ENCODE peak calls at places on chromosomes 7 and 10, in four cellular contexts. One of them, this sample, is unnamed.

GRCh38 chr10:121036431-121036830 is 185.3 kb downstream of the WDR11 start:
- DNase-seq in GM12878: no peak
- DNase-seq in HepG2: no peak
- DNase-seq in K562: no peak
- DNase-seq in this sample: no peak

GRCh38 chr10:10777279-10777678 is 240.4 kb upstream of the CELF2 start:
- DNase-seq in K562: no peak
- DNase-seq in GM12878: no peak
- DNase-seq in HepG2: no peak
- DNase-seq in this sample: no peak

GRCh38 chr7:81482600-81483186 is 287.2 kb downstream of the HGF start:
- DNase-seq in HepG2: peak
- DNase-seq in GM12878: no peak
- DNase-seq in K562: peak
- DNase-seq in this sample: no peak

GRCh38 chr10:77401681-77402080 is 235.9 kb downstream of the KCNMA1 start:
- DNase-seq in GM12878: no peak
- DNase-seq in K562: no peak
- DNase-seq in HepG2: no peak
- DNase-seq in this sample: no peak

GRCh38 chr7:3911685-3912084 is 610.6 kb downstream of the SDK1 start:
- DNase-seq in HepG2: no peak
- DNase-seq in GM12878: no peak
- DNase-seq in K562: no peak
- DNase-seq in this sample: no peak

GRCh38 chr10:117684673-117685211 is 142.2 kb downstream of the EMX2 start:
- DNase-seq in HepG2: no peak
- DNase-seq in K562: peak
- DNase-seq in GM12878: no peak
- DNase-seq in this sample: peak

GRCh38 chr10:8078027-8078426 is 23.5 kb downstream of the GATA3 start:
- DNase-seq in K562: no peak
- DNase-seq in GM12878: no peak
- DNase-seq in HepG2: no peak
- DNase-seq in this sample: no peak

GRCh38 chr7:155269766-155270585 is 27.7 kb upstream of the INSIG1 start:
- DNase-seq in K562: no peak
- DNase-seq in HepG2: peak
- DNase-seq in GM12878: no peak
- DNase-seq in this sample: no peak

GRCh38 chr10:121577568-121577967 is 20.7 kb downstream of the FGFR2 start:
- DNase-seq in HepG2: no peak
- DNase-seq in K562: no peak
- DNase-seq in GM12878: no peak
- DNase-seq in this sample: no peak

GRCh38 chr10:130884456-130884855 is 427.1 kb downstream of the TCERG1L start:
- DNase-seq in GM12878: no peak
- DNase-seq in HepG2: no peak
- DNase-seq in K562: no peak
- DNase-seq in this sample: no peak

GRCh38 chr10:78630944-78631838 is 437.6 kb upstream of the ZMIZ1 start:
- DNase-seq in GM12878: no peak
- DNase-seq in HepG2: no peak
- DNase-seq in K562: no peak
- DNase-seq in this sample: no peak

GRCh38 chr10:94328613-94329012 is 34.1 kb downstream of the NOC3L start:
- DNase-seq in HepG2: no peak
- DNase-seq in K562: no peak
- DNase-seq in GM12878: no peak
- DNase-seq in this sample: no peak

DNA sequence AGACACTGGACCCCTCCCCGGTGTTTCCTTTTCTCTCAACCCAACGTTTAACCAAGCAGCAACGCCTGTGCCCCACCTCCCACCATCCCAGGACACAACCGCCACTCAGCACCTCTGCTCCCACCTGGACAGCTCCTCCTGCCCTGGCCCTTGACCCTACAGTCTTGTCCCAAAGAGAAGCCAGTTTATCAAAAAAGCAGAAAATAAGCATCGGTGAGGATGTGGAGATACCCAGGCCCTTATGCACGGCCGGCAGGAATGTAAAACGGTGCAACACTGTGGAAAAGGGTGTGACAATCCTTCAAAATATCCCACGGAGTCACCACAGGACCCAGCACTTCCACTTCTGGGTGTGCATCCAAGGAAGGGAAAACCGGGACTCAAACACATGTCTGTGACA is 176.2 kb upstream of the RNF32 start:
- DNase-seq in GM12878: no peak
- DNase-seq in HepG2: no peak
- DNase-seq in K562: no peak
- DNase-seq in this sample: no peak
- TF ChIP-seq FOXK2 in GM12878: no peak
- TF ChIP-seq FOXK2 in HepG2: no peak
- TF ChIP-seq FOXK2 in K562: no peak
- TF ChIP-seq FOXK2 in this sample: no peak

GRCh38 chr10:89915970-89916369 is 214.6 kb downstream of the KIF20B start:
- DNase-seq in GM12878: no peak
- DNase-seq in HepG2: no peak
- DNase-seq in K562: no peak
- DNase-seq in this sample: no peak

GRCh38 chr10:89921422-89921821 is 220.0 kb downstream of the KIF20B start:
- DNase-seq in K562: no peak
- DNase-seq in HepG2: no peak
- DNase-seq in GM12878: no peak
- DNase-seq in this sample: no peak

GRCh38 chr10:89915021-89915420 is 213.6 kb downstream of the KIF20B start:
- DNase-seq in K562: no peak
- DNase-seq in HepG2: no peak
- DNase-seq in GM12878: no peak
- DNase-seq in this sample: no peak

DNA sequence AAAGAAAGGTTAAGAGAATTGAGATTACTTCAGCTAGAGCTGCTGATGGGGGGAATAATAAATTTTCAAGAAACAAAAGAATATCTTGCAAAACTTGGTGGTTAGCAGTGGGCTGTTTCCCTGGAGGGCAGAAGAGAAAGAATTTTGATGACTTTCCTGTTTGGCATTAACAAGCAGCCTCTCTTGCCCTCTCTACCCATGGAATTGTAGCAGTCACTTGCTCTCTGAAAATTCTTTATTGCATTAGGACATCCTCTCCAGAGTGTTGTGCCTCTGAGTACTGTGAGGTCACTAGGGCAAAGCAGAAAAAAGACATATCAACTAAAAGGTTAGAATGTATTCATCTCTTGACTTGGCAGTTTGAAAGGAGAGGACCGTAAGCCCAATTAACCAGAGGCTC is 215.1 kb downstream of the KIF20B start:
- DNase-seq in HepG2: no peak
- DNase-seq in GM12878: no peak
- DNase-seq in K562: no peak
- DNase-seq in this sample: no peak
- TF ChIP-seq FOXK2 in HepG2: no peak
- TF ChIP-seq FOXK2 in GM12878: no peak
- TF ChIP-seq FOXK2 in K562: no peak
- TF ChIP-seq FOXK2 in this sample: no peak

DNA sequence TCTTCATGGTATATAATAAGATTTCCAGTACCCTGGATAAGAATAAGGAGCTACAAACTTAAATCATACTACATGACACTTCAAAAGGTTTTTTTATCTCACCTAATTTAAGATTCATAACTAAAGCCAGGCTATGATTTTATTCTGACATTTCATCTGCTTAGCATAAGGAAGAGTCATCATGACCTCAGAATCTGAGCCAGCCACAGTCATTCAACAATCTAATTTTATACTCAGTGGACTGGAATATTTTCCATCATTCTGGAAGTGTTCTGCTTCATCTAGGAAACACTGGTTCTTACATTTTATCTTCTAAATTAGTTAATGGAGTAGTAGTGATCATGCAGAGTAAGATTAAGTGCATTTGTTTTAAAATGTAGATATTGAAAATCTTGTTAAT is 102.1 kb upstream of the KCND2 start:
- DNase-seq in K562: no peak
- DNase-seq in HepG2: no peak
- DNase-seq in GM12878: no peak
- DNase-seq in this sample: no peak
- TF ChIP-seq FOXK2 in K562: no peak
- TF ChIP-seq FOXK2 in HepG2: no peak
- TF ChIP-seq FOXK2 in GM12878: no peak
- TF ChIP-seq FOXK2 in this sample: no peak

GRCh38 chr10:75431180-75432111 is at the start of gene LRMDA:
- DNase-seq in K562: no peak
- DNase-seq in GM12878: no peak
- DNase-seq in HepG2: peak
- DNase-seq in this sample: no peak
- TF ChIP-seq FOXK2 in K562: no peak
- TF ChIP-seq FOXK2 in GM12878: no peak
- TF ChIP-seq FOXK2 in HepG2: no peak
- TF ChIP-seq FOXK2 in this sample: no peak

DNA sequence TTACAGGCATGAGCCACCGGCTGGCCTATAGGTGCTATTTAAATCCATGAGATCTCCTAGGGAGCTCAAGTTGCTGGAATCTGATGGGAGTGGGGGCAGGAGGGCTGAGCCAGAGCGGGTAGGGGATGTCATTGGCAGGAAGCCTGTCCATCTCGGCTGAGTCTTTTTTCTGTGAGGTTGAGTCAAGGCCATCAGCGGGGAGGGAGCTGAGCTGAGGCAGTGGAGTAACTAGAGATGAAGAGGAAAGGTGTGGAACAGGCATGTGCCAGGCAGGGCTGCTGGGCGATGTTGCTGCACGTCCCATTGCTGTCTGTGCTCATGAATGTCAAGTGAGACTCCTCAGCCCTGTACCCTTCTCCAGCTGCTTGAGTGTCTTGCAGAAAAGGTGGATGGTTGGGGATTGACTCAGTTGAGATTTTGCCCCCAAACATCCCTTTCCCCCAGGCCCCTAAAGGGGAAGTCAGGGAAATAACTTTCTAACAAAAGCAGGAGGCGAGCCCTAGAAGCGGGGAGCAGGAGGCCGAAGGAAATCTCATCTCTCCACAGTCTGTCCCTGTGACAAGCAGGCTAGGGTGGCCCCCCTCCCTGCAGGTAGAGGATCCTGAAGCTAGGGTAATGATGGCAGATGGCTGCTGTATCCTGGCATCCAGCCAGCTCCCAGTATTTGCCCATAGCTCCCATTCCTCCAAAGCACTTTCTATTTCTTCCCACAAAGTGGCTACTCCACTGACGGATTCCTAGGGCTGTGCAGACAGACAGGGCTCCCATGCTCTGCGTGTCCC is 5.4 kb downstream of the ATP6V1F start:
- DNase-seq in GM12878: no peak
- DNase-seq in HepG2: no peak
- DNase-seq in K562: no peak
- DNase-seq in this sample: no peak
- TF ChIP-seq FOXK2 in GM12878: no peak
- TF ChIP-seq FOXK2 in HepG2: no peak
- TF ChIP-seq FOXK2 in K562: no peak
- TF ChIP-seq FOXK2 in this sample: no peak

DNA sequence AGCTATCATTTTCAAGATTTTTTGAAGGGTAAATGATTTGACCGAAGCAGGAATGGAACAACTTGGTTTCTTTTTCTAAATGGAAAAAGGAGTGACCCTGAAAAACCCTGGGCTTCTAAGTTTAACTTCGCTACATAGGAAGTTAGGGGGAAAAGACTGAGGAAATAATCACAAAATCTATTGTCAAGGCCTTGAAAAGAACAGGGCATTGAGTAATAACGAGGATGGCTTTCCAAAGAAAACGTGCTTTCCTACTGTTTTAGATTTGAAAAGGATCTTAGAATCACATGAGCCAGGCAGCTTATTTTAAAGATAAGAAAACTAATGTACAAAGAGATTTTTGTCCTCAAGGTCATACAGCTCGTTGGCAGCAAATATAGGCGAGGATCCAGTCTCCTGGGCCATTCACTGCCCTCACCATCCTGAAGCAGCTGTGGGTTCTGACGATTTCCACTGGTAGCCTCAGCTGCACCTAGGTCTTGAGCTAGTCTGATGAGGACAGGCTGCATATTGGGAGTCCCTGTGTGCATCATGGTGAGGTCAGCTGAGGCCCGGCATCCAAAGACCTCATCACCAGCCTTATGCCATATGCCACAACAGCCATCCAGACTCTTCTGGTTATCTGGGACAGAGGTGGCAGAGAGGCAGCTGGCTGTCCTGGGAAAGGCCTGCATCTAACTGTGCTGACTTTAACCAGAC is 384.7 kb upstream of the NRP1 start:
- DNase-seq in K562: no peak
- DNase-seq in GM12878: no peak
- DNase-seq in HepG2: no peak
- DNase-seq in this sample: no peak
- TF ChIP-seq FOXK2 in K562: no peak
- TF ChIP-seq FOXK2 in GM12878: no peak
- TF ChIP-seq FOXK2 in HepG2: no peak
- TF ChIP-seq FOXK2 in this sample: no peak

GRCh38 chr7:130914589-130915294 is 180.7 kb upstream of the KLF14 start:
- DNase-seq in K562: no peak
- DNase-seq in GM12878: no peak
- DNase-seq in HepG2: no peak
- DNase-seq in this sample: no peak

GRCh38 chr7:130912086-130912909 is 178.3 kb upstream of the KLF14 start:
- DNase-seq in HepG2: peak
- DNase-seq in GM12878: no peak
- DNase-seq in K562: no peak
- DNase-seq in this sample: no peak

GRCh38 chr7:130913721-130914588 is 179.9 kb upstream of the KLF14 start:
- DNase-seq in GM12878: no peak
- DNase-seq in K562: no peak
- DNase-seq in HepG2: no peak
- DNase-seq in this sample: no peak

GRCh38 chr7:130910949-130911944 is 177.2 kb upstream of the KLF14 start:
- DNase-seq in GM12878: no peak
- DNase-seq in K562: peak
- DNase-seq in HepG2: peak
- DNase-seq in this sample: no peak

DNA sequence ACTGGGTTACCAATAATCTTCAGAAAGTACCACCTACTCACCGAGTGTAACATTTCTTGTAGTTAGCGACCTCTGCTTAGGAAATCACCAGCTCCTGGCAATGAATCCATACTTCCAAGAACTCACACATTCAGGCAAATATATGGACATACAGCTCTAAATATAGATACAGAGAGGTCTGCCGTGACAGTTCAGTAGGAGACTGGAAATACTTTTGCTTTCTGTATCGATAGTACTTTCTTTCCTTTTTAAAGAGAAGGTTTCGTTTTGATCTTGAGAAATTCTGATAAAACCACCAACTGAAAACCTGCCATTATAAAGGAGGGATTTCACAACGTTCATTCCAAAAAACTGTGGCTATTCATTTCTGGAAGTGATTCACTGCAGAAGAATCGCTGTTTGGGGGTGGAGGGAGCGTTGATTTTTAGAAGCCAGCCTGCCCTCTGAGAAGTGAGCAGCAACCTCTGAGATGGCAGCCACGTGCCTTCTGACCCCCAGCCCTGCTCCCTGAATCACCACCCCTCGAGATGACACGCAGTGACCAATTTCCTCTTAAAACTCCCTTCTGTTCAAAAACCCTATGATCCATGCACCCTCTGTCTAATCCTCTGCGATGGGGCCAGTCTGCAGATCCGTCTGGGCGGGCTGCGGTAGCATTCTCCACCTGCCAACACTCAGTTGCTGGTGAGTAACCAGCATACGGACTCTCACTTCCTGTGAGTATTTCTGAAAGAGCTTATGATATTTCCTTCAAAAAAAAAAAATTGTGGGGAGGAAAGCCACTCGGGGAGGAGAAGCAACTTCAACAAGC is 179.1 kb upstream of the KLF14 start:
- DNase-seq in GM12878: peak
- DNase-seq in K562: peak
- DNase-seq in HepG2: peak
- DNase-seq in this sample: no peak
- TF ChIP-seq FOXK2 in GM12878: no peak
- TF ChIP-seq FOXK2 in K562: no peak
- TF ChIP-seq FOXK2 in HepG2: no peak
- TF ChIP-seq FOXK2 in this sample: no peak